ENCODE peak calls at places on chromosomes 6 and 20, in seven cellular contexts. One of them, this sample, is unnamed.

GRCh38 chr6:41707565-41708200 is 27.7 kb downstream of the TFEB start:
- DNase-seq in mesendoderm: no peak
- DNase-seq in IMR-90: no peak
- DNase-seq in neuronal stem cell: no peak
- DNase-seq in trophoblast cell: peak; percentile 8
- DNase-seq in H1: no peak
- DNase-seq in H9: no peak
- DNase-seq in this sample: no peak

GRCh38 chr20:51687071-51687470 is 81.1 kb downstream of the ATP9A start:
- DNase-seq in mesendoderm: peak; percentile 32
- DNase-seq in IMR-90: peak; percentile 50
- DNase-seq in neuronal stem cell: no peak
- DNase-seq in trophoblast cell: peak; percentile 24
- DNase-seq in H1: no peak
- DNase-seq in H9: no peak
- DNase-seq in this sample: peak; percentile 65

GRCh38 chr6:138682722-138683521 is 90.6 kb upstream of the CCDC28A start:
- DNase-seq in mesendoderm: no peak
- DNase-seq in IMR-90: peak; percentile 86
- DNase-seq in neuronal stem cell: no peak
- DNase-seq in trophoblast cell: no peak
- DNase-seq in H1: no peak
- DNase-seq in H9: no peak
- DNase-seq in this sample: peak; percentile 84

GRCh38 chr20:57881466-57882405 is 171.9 kb upstream of the PMEPA1 start:
- DNase-seq in mesendoderm: no peak
- DNase-seq in IMR-90: no peak
- DNase-seq in neuronal stem cell: no peak
- DNase-seq in trophoblast cell: peak; percentile 17
- DNase-seq in H1: no peak
- DNase-seq in H9: no peak
- DNase-seq in this sample: no peak

GRCh38 chr6:113149511-113149910 is 707.6 kb upstream of the MARCKS start:
- DNase-seq in mesendoderm: no peak
- DNase-seq in IMR-90: no peak
- DNase-seq in neuronal stem cell: no peak
- DNase-seq in trophoblast cell: no peak
- DNase-seq in H1: no peak
- DNase-seq in H9: no peak
- DNase-seq in this sample: no peak

GRCh38 chr6:39653631-39654030 is 71.6 kb downstream of the KIF6 start:
- DNase-seq in mesendoderm: peak; percentile 10
- DNase-seq in IMR-90: no peak
- DNase-seq in neuronal stem cell: no peak
- DNase-seq in trophoblast cell: no peak
- DNase-seq in H1: no peak
- DNase-seq in H9: no peak
- DNase-seq in this sample: no peak

GRCh38 chr20:24303393-24303792 is 166.0 kb upstream of the SYNDIG1 start:
- DNase-seq in mesendoderm: peak; percentile 30
- DNase-seq in IMR-90: no peak
- DNase-seq in neuronal stem cell: no peak
- DNase-seq in trophoblast cell: no peak
- DNase-seq in H1: no peak
- DNase-seq in H9: no peak
- DNase-seq in this sample: no peak

GRCh38 chr6:20213271-20213798 is 1.1 kb upstream of the MBOAT1 start:
- DNase-seq in mesendoderm: no peak
- DNase-seq in IMR-90: no peak
- DNase-seq in neuronal stem cell: no peak
- DNase-seq in trophoblast cell: no peak
- DNase-seq in H1: no peak
- DNase-seq in H9: no peak
- DNase-seq in this sample: peak; percentile 33

GRCh38 chr6:111823831-111824607 is 49.2 kb downstream of the FYN start:
- DNase-seq in mesendoderm: peak; percentile 49
- DNase-seq in IMR-90: peak; percentile 86
- DNase-seq in neuronal stem cell: no peak
- DNase-seq in trophoblast cell: peak; percentile 62
- DNase-seq in H1: no peak
- DNase-seq in H9: no peak
- DNase-seq in this sample: peak; percentile 76

GRCh38 chr20:8414611-8415274 is 282.7 kb downstream of the PLCB1 start:
- DNase-seq in mesendoderm: no peak
- DNase-seq in IMR-90: peak; percentile 78
- DNase-seq in neuronal stem cell: no peak
- DNase-seq in trophoblast cell: no peak
- DNase-seq in H1: no peak
- DNase-seq in H9: no peak
- DNase-seq in this sample: peak; percentile 65

GRCh38 chr6:33826537-33826936 is 22.7 kb upstream of the MLN start:
- DNase-seq in mesendoderm: no peak
- DNase-seq in IMR-90: no peak
- DNase-seq in neuronal stem cell: no peak
- DNase-seq in trophoblast cell: no peak
- DNase-seq in H1: no peak
- DNase-seq in H9: no peak
- DNase-seq in this sample: no peak

GRCh38 chr6:122564230-122564629 is 46.0 kb upstream of the PKIB start:
- DNase-seq in mesendoderm: no peak
- DNase-seq in IMR-90: no peak
- DNase-seq in neuronal stem cell: no peak
- DNase-seq in trophoblast cell: no peak
- DNase-seq in H1: no peak
- DNase-seq in H9: no peak
- DNase-seq in this sample: no peak

GRCh38 chr6:7561153-7561964 is 19.9 kb downstream of the DSP start:
- DNase-seq in mesendoderm: peak; percentile 17
- DNase-seq in IMR-90: peak; percentile 27
- DNase-seq in neuronal stem cell: no peak
- DNase-seq in trophoblast cell: peak; percentile 93
- DNase-seq in H1: no peak
- DNase-seq in H9: no peak
- DNase-seq in this sample: no peak

GRCh38 chr6:48136856-48137255 is 25.9 kb upstream of the PTCHD4 start:
- DNase-seq in mesendoderm: peak; percentile 35
- DNase-seq in IMR-90: no peak
- DNase-seq in neuronal stem cell: no peak
- DNase-seq in trophoblast cell: peak; percentile 62
- DNase-seq in H1: no peak
- DNase-seq in H9: no peak
- DNase-seq in this sample: peak; percentile 20

GRCh38 chr6:113306552-113307145 is 550.5 kb upstream of the MARCKS start:
- DNase-seq in mesendoderm: peak; percentile 72
- DNase-seq in IMR-90: no peak
- DNase-seq in neuronal stem cell: peak; percentile 30
- DNase-seq in trophoblast cell: peak; percentile 51
- DNase-seq in H1: peak; percentile 81
- DNase-seq in H9: peak; percentile 74
- DNase-seq in this sample: peak; percentile 17

GRCh38 chr6:3797231-3798200 is 46.0 kb upstream of the PXDC1 start:
- DNase-seq in mesendoderm: peak; percentile 61
- DNase-seq in IMR-90: peak; percentile 79
- DNase-seq in neuronal stem cell: no peak
- DNase-seq in trophoblast cell: peak; percentile 92
- DNase-seq in H1: no peak
- DNase-seq in H9: no peak
- DNase-seq in this sample: peak; percentile 42

GRCh38 chr20:5400164-5400762 is 83.5 kb upstream of the PROKR2 start:
- DNase-seq in mesendoderm: peak; percentile 43
- DNase-seq in IMR-90: peak; percentile 16
- DNase-seq in neuronal stem cell: peak; percentile 67
- DNase-seq in trophoblast cell: peak; percentile 31
- DNase-seq in H1: peak; percentile 57
- DNase-seq in H9: no peak
- DNase-seq in this sample: peak; percentile 18

GRCh38 chr20:36888880-36889516 is 13.1 kb downstream of the TLDC2 start:
- DNase-seq in mesendoderm: no peak
- DNase-seq in IMR-90: no peak
- DNase-seq in neuronal stem cell: no peak
- DNase-seq in trophoblast cell: no peak
- DNase-seq in H1: no peak
- DNase-seq in H9: no peak
- DNase-seq in this sample: no peak

GRCh38 chr20:58268936-58269619 is 40.4 kb upstream of the RAB22A start:
- DNase-seq in mesendoderm: no peak
- DNase-seq in IMR-90: peak; percentile 46
- DNase-seq in neuronal stem cell: no peak
- DNase-seq in trophoblast cell: no peak
- DNase-seq in H1: no peak
- DNase-seq in H9: no peak
- DNase-seq in this sample: no peak

GRCh38 chr6:25801423-25801822 is 30.4 kb downstream of the SLC17A1 start:
- DNase-seq in mesendoderm: no peak
- DNase-seq in IMR-90: no peak
- DNase-seq in neuronal stem cell: no peak
- DNase-seq in trophoblast cell: no peak
- DNase-seq in H1: no peak
- DNase-seq in H9: no peak
- DNase-seq in this sample: no peak

GRCh38 chr20:11581271-11581670 is 336.4 kb upstream of the BTBD3 start:
- DNase-seq in mesendoderm: peak; percentile 62
- DNase-seq in IMR-90: no peak
- DNase-seq in neuronal stem cell: no peak
- DNase-seq in trophoblast cell: no peak
- DNase-seq in H1: no peak
- DNase-seq in H9: peak; percentile 45
- DNase-seq in this sample: no peak

GRCh38 chr6:44060622-44061374 is 66.5 kb downstream of the MRPL14 start:
- DNase-seq in mesendoderm: no peak
- DNase-seq in IMR-90: no peak
- DNase-seq in neuronal stem cell: no peak
- DNase-seq in trophoblast cell: no peak
- DNase-seq in H1: no peak
- DNase-seq in H9: no peak
- DNase-seq in this sample: no peak

GRCh38 chr6:44057931-44058616 is 69.2 kb downstream of the MRPL14 start:
- DNase-seq in mesendoderm: no peak
- DNase-seq in IMR-90: peak; percentile 73
- DNase-seq in neuronal stem cell: no peak
- DNase-seq in trophoblast cell: peak; percentile 13
- DNase-seq in H1: no peak
- DNase-seq in H9: no peak
- DNase-seq in this sample: peak; percentile 79

GRCh38 chr6:44059359-44060342 is 67.6 kb downstream of the MRPL14 start:
- DNase-seq in mesendoderm: no peak
- DNase-seq in IMR-90: peak; percentile 59
- DNase-seq in neuronal stem cell: no peak
- DNase-seq in trophoblast cell: no peak
- DNase-seq in H1: no peak
- DNase-seq in H9: no peak
- DNase-seq in this sample: no peak

GRCh38 chr6:44057238-44057930 is 69.9 kb downstream of the MRPL14 start:
- DNase-seq in mesendoderm: no peak
- DNase-seq in IMR-90: peak; percentile 34
- DNase-seq in neuronal stem cell: no peak
- DNase-seq in trophoblast cell: peak; percentile 23
- DNase-seq in H1: no peak
- DNase-seq in H9: no peak
- DNase-seq in this sample: no peak

GRCh38 chr6:44058617-44059358 is 68.5 kb downstream of the MRPL14 start:
- DNase-seq in mesendoderm: peak; percentile 94
- DNase-seq in IMR-90: peak; percentile 100
- DNase-seq in neuronal stem cell: no peak
- DNase-seq in trophoblast cell: peak; percentile 95
- DNase-seq in H1: no peak
- DNase-seq in H9: no peak
- DNase-seq in this sample: peak; percentile 100
- H3K9ac ChIP-seq in mesendoderm: peak overlapping the region; percentile 12
- H3K9ac ChIP-seq in IMR-90: peak overlapping the region; percentile 43
- H3K9ac ChIP-seq in neuronal stem cell: no peak overlapping the region
- H3K9ac ChIP-seq in trophoblast cell: no peak overlapping the region
- H3K9ac ChIP-seq in H1: no peak overlapping the region
- H3K9ac ChIP-seq in H9: no peak overlapping the region
- H3K9ac ChIP-seq in this sample: peak overlapping the region; percentile 79

DNA sequence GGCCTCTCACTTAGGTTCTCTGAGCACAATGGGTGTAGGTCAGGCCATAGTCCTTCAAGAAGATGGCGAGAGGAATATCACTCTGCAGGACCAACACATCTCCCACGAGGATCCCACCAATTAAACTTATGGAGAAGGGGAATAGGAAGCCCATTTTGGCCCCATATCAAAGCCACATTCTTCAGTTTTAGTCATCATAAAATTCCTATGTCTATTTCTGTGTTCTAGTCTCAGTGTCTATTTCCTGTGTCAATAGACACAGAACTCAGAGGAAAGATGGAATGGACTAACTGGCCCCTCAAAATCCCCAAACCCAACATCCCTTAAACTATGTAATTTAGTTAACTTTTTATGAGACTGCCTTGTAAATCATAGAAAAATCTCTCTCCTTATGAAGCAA is 216.8 kb downstream of the HACE1 start:
- DNase-seq in mesendoderm: no peak
- DNase-seq in IMR-90: no peak
- DNase-seq in neuronal stem cell: no peak
- DNase-seq in trophoblast cell: no peak
- DNase-seq in H1: no peak
- DNase-seq in H9: no peak
- DNase-seq in this sample: peak; percentile 28
- H3K4ac ChIP-seq in mesendoderm: no peak overlapping the region
- H3K4ac ChIP-seq in IMR-90: no peak overlapping the region
- H3K4ac ChIP-seq in neuronal stem cell: no peak overlapping the region
- H3K4ac ChIP-seq in trophoblast cell: no peak overlapping the region
- H3K4ac ChIP-seq in H1: no peak overlapping the region
- H3K4ac ChIP-seq in H9: no peak overlapping the region
- H3K4ac ChIP-seq in this sample: peak overlapping the region; percentile 17

DNA sequence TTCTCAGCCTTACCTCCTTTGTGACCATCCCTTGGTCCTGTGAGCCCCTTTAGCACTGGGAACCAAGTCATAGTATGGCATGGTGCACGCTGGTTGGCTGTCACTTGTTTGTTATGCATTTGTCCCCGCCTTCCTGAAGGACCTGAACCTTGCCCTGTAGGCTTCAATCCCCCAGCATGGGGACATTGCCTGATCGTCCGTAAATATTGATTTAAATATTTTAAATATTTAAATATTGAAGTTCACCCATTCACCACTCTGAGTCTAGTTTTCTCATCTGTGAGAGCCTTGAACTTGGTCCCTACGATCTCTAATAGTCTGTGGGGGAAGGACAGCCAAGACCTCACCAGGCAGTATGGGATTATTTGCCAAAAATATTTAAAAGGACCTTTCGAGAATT is 23.8 kb upstream of the PREX1 start:
- DNase-seq in mesendoderm: no peak
- DNase-seq in IMR-90: no peak
- DNase-seq in neuronal stem cell: no peak
- DNase-seq in trophoblast cell: no peak
- DNase-seq in H1: no peak
- DNase-seq in H9: no peak
- DNase-seq in this sample: no peak
- H3K9ac ChIP-seq in mesendoderm: no peak overlapping the region
- H3K9ac ChIP-seq in IMR-90: no peak overlapping the region
- H3K9ac ChIP-seq in neuronal stem cell: no peak overlapping the region
- H3K9ac ChIP-seq in trophoblast cell: no peak overlapping the region
- H3K9ac ChIP-seq in H1: no peak overlapping the region
- H3K9ac ChIP-seq in H9: no peak overlapping the region
- H3K9ac ChIP-seq in this sample: no peak overlapping the region

DNA sequence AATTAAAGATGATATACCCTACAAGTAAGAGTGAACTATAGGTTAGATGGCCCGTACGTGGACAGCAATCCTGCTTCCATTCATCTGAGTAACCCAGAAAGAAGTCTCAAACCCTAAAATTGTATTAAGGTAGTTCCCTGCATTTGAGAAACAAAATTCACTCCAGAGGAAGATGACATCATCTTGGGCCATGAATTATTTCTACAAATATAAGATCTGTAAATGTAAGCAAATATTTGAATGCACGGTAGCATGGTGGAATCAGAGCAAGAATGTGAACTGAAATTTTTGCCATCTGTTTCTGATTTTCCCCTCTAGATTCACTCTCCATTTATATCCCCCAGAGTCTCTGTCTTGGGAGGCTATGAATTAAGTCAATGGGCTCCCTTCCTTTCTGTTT is 5.7 kb upstream of the MAP3K5 start:
- DNase-seq in mesendoderm: no peak
- DNase-seq in IMR-90: no peak
- DNase-seq in neuronal stem cell: no peak
- DNase-seq in trophoblast cell: no peak
- DNase-seq in H1: no peak
- DNase-seq in H9: no peak
- DNase-seq in this sample: no peak
- H3K4ac ChIP-seq in mesendoderm: no peak overlapping the region
- H3K4ac ChIP-seq in IMR-90: no peak overlapping the region
- H3K4ac ChIP-seq in neuronal stem cell: no peak overlapping the region
- H3K4ac ChIP-seq in trophoblast cell: no peak overlapping the region
- H3K4ac ChIP-seq in H1: no peak overlapping the region
- H3K4ac ChIP-seq in H9: no peak overlapping the region
- H3K4ac ChIP-seq in this sample: no peak overlapping the region